ENCODE peak calls at places on chromosomes 11 and 22, in nine cellular contexts. N, E, T, A, Z, Q, H, P and U are unnamed samples.

GRCh38 chr11:65718531-65718930 is 2.1 kb downstream of the RNASEH2C start:
- DNase-seq in A (no peak), H (no peak), T (no peak), Z (no peak), N (no peak), Q (no peak), E (no peak), P (no peak), U (no peak)

GRCh38 chr11:95716266-95716665 is 73.3 kb downstream of the FAM76B start:
- DNase-seq in P (no peak), A (no peak), Z (no peak), Q (no peak), N (no peak), H (no peak), T (no peak), E (no peak), U (no peak)

GRCh38 chr11:61131586-61131985 is 29.3 kb downstream of the CD5 start:
- DNase-seq in Q (no peak), E (no peak), N (no peak), T (no peak), P (no peak), H (no peak), A (no peak), Z (no peak), U (no peak)

GRCh38 chr11:62804310-62805043 is 763 bp downstream of the NXF1 start:
- DNase-seq in Z (no peak), P (no peak), A (no peak), Q (no peak), N (no peak), E (peak), T (no peak), H (no peak), U (peak)

GRCh38 chr11:11998091-11998781 is 10.2 kb downstream of the DKK3 start:
- DNase-seq in Q (peak), Z (peak), T (no peak), A (no peak), P (no peak), H (no peak), N (no peak), E (peak), U (no peak)

GRCh38 chr11:124769804-124770774 is 8.0 kb upstream of the ESAM start:
- DNase-seq in H (no peak), E (peak), T (no peak), Q (no peak), P (no peak), Z (no peak), N (no peak), A (no peak), U (no peak)

GRCh38 chr22:29733362-29734322 is 13.8 kb downstream of the CABP7 start:
- DNase-seq in H (no peak), Z (no peak), T (peak), P (peak), A (peak), Q (no peak), E (no peak), N (no peak), U (peak)

GRCh38 chr11:32033067-32033466 is 57.8 kb upstream of the RCN1 start:
- DNase-seq in Q (no peak), E (no peak), A (no peak), P (no peak), H (no peak), T (no peak), N (no peak), Z (no peak), U (no peak)

GRCh38 chr11:96036863-96037262 is 113.0 kb upstream of the MTMR2 start:
- DNase-seq in N (no peak), Z (no peak), T (no peak), Q (no peak), P (no peak), H (no peak), E (no peak), A (no peak), U (no peak)

DNA sequence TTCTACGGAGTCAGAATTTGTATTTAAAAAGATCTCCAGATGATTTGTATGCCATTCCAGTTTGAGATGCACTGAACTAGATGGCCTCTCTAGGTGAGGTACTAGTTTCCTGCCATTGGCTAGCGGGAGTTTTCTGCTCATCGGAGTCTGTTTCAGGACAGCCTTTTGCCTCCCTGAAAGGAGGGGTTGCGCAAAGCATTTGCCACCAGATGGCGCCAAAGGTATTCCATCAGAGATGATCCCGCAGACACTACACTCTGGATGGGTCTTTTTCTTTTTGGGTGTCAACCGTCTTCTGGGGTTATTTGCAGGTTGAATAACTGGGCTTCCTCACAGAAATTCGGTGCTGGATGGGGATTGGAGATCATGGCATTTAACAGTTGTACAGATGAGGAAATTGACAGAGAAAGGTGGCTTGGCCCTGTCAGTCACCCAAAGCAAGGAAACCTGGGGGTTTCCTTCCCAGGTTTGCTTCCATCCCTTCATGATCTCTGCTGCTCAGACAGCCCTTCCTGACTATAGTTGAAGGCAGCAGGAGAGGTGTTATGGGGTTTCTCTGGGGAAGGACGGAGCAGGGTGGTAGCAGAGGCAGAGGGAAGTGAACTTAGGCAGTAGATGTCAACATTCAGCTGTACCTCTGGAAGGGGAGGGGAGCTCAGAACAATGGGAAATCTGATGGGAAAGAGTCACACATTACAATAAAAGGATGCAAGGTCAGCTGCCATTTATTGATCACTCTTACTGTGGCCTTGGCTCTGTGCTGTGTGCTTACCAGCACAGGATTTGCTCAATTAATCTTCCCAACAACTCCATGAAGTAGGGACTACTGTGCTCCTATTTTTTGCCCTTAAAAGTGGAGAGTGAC is 81.6 kb downstream of the CCDC81 start:
- DNase-seq in Z (peak), N (peak), Q (no peak), A (peak), T (peak), E (peak), P (peak), H (peak), U (peak)
- TF ChIP-seq CTCF in Z (peak), N (peak), Q (peak), A (peak), T (peak), E (peak), P (peak), H (peak), U (peak)

GRCh38 chr22:37905534-37906363 is at the start of gene MICALL1:
- DNase-seq in N (peak), Z (peak), H (peak), P (peak), E (peak), A (peak), T (peak), Q (no peak), U (peak)
- TF ChIP-seq CTCF in N (no peak), Z (no peak), H (no peak), P (no peak), E (peak), A (peak), T (peak), Q (no peak), U (no peak)

DNA sequence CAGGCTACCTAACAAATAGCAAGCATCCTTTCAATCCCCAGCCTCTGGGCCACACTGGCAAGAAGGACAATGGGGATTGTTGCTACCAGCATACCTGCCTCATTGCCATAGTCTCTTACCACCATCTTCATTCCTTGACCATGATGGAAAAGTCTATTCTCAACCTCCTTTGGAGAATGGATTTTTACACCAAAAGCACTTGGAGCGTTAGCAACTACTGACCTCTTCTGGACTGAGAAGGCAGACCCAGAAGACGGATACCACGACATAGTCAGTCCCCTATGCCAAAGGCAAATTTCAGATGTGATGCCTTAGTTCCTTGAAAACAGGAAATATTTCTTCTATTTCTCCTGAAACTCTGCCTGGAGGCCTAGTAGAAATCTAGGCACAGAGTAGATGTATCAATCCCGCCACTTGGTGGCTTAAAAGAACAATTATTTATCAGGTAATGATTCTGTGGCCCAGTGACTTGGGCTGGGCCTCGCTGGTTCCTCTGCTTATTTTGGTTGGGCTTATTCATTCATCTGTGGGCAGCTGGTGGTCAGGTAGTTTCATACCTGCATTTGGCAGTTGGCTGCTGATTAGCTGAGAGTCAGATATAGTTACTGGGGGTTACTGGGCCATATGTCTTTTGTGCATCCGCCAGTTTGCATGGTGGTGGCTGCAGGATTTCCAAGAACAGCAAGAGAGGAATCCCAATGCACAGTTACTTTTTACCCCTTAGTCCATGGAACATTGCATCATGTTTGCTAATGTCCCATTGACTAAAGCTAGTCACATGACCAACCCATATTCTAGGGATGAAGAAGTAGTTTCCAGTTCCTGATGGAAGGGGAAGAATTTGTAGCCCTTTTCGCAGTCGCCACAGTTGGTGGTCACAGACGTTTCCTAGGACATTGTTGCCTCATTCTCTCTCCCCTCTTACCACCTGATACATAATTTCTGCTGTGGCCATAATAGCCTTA is 75.2 kb downstream of the DHCR7 start:
- DNase-seq in H (no peak), A (no peak), Z (peak), Q (no peak), E (peak), N (no peak), T (no peak), P (peak), U (no peak)
- TF ChIP-seq CTCF in H (peak), A (no peak), Z (peak), Q (peak), E (peak), N (no peak), T (peak), P (peak), U (peak)

DNA sequence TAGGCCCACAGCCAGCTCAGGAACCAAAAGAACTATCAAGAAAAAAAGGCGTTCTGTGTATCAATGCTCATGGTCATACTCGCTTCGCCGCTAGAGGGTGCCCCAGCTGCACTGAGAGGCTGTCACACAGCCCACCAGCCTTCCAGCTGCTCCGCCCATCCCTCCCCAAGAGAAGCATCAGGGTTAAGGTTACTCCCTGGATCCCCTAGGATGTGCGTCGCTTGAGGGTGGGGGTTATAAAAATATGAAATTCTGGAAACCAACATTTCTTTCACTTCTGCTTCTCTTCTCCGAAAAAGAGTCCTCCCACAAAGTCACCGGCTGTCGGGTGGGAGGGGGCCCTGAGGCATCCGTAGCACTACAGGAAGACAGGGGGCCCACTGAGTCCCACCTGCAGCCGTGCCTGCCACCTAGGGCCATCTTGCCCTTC is 1.7 kb downstream of the CBX6 start:
- DNase-seq in A (peak), T (peak), Z (peak), Q (no peak), P (peak), E (peak), N (peak), H (peak), U (peak)
- TF ChIP-seq CTCF in A (peak), T (peak), Z (peak), Q (peak), P (peak), E (peak), N (peak), H (peak), U (peak)

GRCh38 chr22:27436591-27436990 is 365.0 kb downstream of the MN1 start:
- DNase-seq in Q (no peak), N (no peak), E (no peak), H (no peak), Z (no peak), T (no peak), A (no peak), P (no peak), U (no peak)

GRCh38 chr22:27437570-27437969 is 364.0 kb downstream of the MN1 start:
- DNase-seq in H (no peak), Z (no peak), A (no peak), Q (no peak), T (no peak), E (no peak), P (no peak), N (no peak), U (no peak)

GRCh38 chr22:27435839-27436581 is 365.5 kb downstream of the MN1 start:
- DNase-seq in A (no peak), Q (no peak), T (peak), Z (no peak), P (peak), E (no peak), N (no peak), H (peak), U (no peak)

GRCh38 chr22:27439131-27439530 is 362.4 kb downstream of the MN1 start:
- DNase-seq in A (no peak), P (no peak), T (no peak), E (no peak), Q (no peak), N (no peak), Z (no peak), H (no peak), U (no peak)

DNA sequence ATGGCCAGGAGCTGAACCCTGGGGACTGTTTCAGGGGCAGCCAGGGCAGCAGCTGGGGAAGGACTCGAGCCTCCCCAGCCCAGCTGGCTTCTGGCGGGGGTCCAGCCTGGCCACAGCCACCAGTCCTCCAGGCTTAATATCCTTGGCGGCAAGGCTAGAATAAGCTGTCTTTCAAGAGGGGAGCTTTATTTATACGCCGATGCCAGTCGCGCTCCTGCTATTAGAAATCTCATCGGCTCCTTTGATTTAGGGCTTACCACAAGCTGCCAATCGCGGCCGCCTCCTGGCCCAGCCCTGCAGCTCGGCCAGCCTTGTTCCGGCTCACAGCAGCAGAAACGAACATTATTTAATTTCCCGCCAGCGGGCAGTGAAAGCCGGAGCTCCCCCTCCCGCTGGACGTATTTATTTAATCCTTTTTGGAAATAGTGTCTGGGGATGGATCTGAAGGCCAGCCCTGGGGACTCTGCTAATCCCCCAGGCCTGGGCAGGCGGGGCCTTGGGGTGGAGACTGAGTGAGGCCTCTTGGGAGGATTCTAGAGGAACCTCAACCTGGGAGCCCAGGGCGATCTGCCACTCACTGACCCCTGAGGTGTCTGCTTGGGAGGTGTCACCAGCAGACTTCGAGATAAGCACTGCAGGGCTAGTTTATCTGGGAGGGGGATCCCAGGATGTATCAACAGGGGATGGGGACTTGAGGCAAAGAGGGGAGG is 363.1 kb downstream of the MN1 start:
- DNase-seq in N (no peak), E (no peak), Q (no peak), T (no peak), Z (peak), H (peak), P (no peak), A (peak), U (no peak)
- TF ChIP-seq CTCF in N (no peak), E (no peak), Q (no peak), T (no peak), Z (no peak), H (peak), P (no peak), A (no peak), U (no peak)

DNA sequence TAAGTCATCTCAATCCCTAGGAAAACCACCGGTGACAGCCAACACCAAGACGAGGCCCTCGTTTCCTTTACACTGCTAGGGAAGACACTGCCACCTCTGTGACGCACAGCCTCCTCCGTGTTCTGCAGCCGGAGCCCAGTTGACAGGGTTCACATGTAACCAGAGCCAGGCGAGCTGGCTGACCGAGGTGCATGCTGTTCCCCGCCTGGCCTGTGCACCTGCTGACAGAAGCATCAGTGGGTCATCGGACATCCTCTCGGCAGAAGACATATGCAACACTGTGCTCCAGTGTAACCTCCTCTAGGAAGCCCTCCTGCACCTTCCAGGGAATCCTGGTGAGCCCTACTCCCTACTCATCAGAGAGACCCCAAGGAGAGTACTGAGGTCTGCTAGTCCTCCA is 114.2 kb upstream of the TP53AIP1 start:
- DNase-seq in Z (no peak), Q (no peak), N (no peak), E (no peak), A (no peak), H (no peak), P (no peak), T (no peak), U (no peak)
- TF ChIP-seq CTCF in Z (no peak), Q (no peak), N (no peak), E (no peak), A (no peak), H (no peak), P (no peak), T (no peak), U (no peak)